ENCODE peak calls at places on chromosomes 3 and 15, in six cellular contexts. O, W, Y, H, T and F are unnamed samples.
A peak's percentile ranks its signal among the peaks of the same experiment; 100 is the strongest.

GRCh38 chr3:73552700-73553099 is 72.0 kb downstream of the PDZRN3 start:
- DNase-seq in H (peak; percentile 56), W (no peak), O (no peak), T (no peak), Y (no peak), F (no peak)

GRCh38 chr3:71303627-71304260 is 279.8 kb downstream of the FOXP1 start:
- DNase-seq in H (no peak), O (no peak), T (no peak), Y (no peak), W (no peak), F (no peak)

GRCh38 chr3:46923559-46924350 is 46.2 kb downstream of the PTH1R start:
- DNase-seq in H (no peak), O (no peak), T (peak; percentile 58), W (no peak), Y (peak; percentile 63), F (no peak)

GRCh38 chr3:1942751-1943150 is 155.9 kb upstream of the CNTN4 start:
- DNase-seq in Y (no peak), T (no peak), H (no peak), O (no peak), W (no peak), F (no peak)

GRCh38 chr15:36954486-36954885 is 145.9 kb downstream of the MEIS2 start:
- DNase-seq in W (no peak), H (peak; percentile 52), O (no peak), Y (no peak), T (no peak), F (no peak)

GRCh38 chr3:5022966-5023776 is 43.9 kb downstream of the BHLHE40 start:
- DNase-seq in T (no peak), O (no peak), W (no peak), Y (no peak), H (peak; percentile 99), F (peak; percentile 80)

GRCh38 chr3:31253782-31254181 is 278.9 kb upstream of the STT3B start:
- DNase-seq in T (no peak), W (no peak), H (peak; percentile 40), O (no peak), Y (no peak), F (no peak)

GRCh38 chr3:160112481-160112880 is 112.7 kb upstream of the C3orf80 start:
- DNase-seq in T (no peak), H (no peak), Y (no peak), W (no peak), O (no peak), F (no peak)

GRCh38 chr15:75594276-75594675 is 15.2 kb upstream of the PTPN9 start:
- DNase-seq in T (no peak), H (no peak), Y (no peak), O (no peak), W (no peak), F (no peak)

GRCh38 chr15:59304807-59305206 is 67.9 kb downstream of the MYO1E start:
- DNase-seq in Y (no peak), T (no peak), H (no peak), W (no peak), O (no peak), F (no peak)

GRCh38 chr3:128488995-128489859 is 3.8 kb downstream of the GATA2 start:
- DNase-seq in O (no peak), W (peak; percentile 24), H (peak; percentile 63), Y (peak; percentile 79), T (peak; percentile 77), F (no peak)

GRCh38 chr3:69326821-69327433 is 59.0 kb downstream of the FRMD4B start:
- DNase-seq in O (no peak), H (no peak), W (no peak), T (no peak), Y (no peak), F (no peak)

GRCh38 chr3:13657660-13658435 is 108.9 kb downstream of the FBLN2 start:
- DNase-seq in O (peak; percentile 11), T (no peak), W (no peak), Y (peak; percentile 83), H (peak; percentile 44), F (no peak)